ENCODE peak calls at places on chromosomes 7 and 10, in nine cellular contexts. D is CD8-positive, alpha-beta memory T cell; A is NCI-H2171 treated with DMSO at 0.1 percent for 48 hours; O is stimulated activated CD8-positive, alpha-beta memory T cell treated with anti-CD3 and anti-CD28 coated beads, Interleukin-4, amount 100 ng/mL, for 1 hour; M is fibroblast of lung; L is RCC 7860; Q is activated effector memory CD4-positive, alpha-beta T cell treated with anti-CD3 and anti-CD28 coated beads, Interleukin-2, amount 50 U/mL, for 16 hours; S is left lung; E is CMK. V is an unnamed sample.

GRCh38 chr7:117021366-117021765 is 68.1 kb downstream of the ST7 start:
- DNase-seq in D (no peak), A (no peak), O (no peak), M (no peak), L (no peak), Q (no peak), S (no peak), E (no peak), V (no peak)

GRCh38 chr10:110755781-110756180 is 111.6 kb downstream of the RBM20 start:
- DNase-seq in D (no peak), A (no peak), O (no peak), M (no peak), L (peak; percentile 28), Q (no peak), S (no peak), E (no peak), V (no peak)

GRCh38 chr10:29189272-29189671 is 99.6 kb upstream of the LYZL1 start:
- DNase-seq in D (no peak), A (no peak), O (no peak), M (peak; percentile 66), L (no peak), Q (no peak), S (no peak), E (no peak), V (no peak)

GRCh38 chr10:71726673-71727428 is 7.3 kb upstream of the C10orf105 start:
- DNase-seq in D (peak; percentile 57), A (no peak), O (no peak), M (no peak), L (no peak), Q (peak; percentile 79), S (no peak), E (no peak), V (no peak)

GRCh38 chr10:110212119-110213006 is 5.0 kb downstream of the MXI1 start:
- DNase-seq in D (peak; percentile 63), A (no peak), O (no peak), M (no peak), L (no peak), Q (peak; percentile 78), S (no peak), E (no peak), V (peak; percentile 9)

GRCh38 chr7:100353685-100354330 is 4.1 kb upstream of the PILRB start:
- DNase-seq in D (peak; percentile 67), A (no peak), O (no peak), M (no peak), L (no peak), Q (peak; percentile 72), S (no peak), E (no peak), V (no peak)

GRCh38 chr7:18727094-18727870 is 231.7 kb downstream of the HDAC9 start:
- DNase-seq in D (no peak), A (no peak), O (no peak), M (peak; percentile 11), L (peak; percentile 45), Q (no peak), S (no peak), E (no peak), V (no peak)

GRCh38 chr7:84337386-84337785 is 142.8 kb upstream of the SEMA3A start:
- DNase-seq in D (no peak), A (no peak), O (no peak), M (peak; percentile 91), L (peak; percentile 60), Q (no peak), S (no peak), E (no peak), V (no peak)

GRCh38 chr7:2096692-2097380 is 135.9 kb downstream of the MAD1L1 start:
- DNase-seq in D (no peak), A (no peak), O (no peak), M (no peak), L (no peak), Q (no peak), S (no peak), E (no peak), V (no peak)

V was measured in activated T-helper 1 cell treated with anti-CD3 and anti-CD28 coated beads, Interleukin-2, amount 50 U/mL, for 16 hours.